ENCODE peak calls at places on chromosomes 11 and 22, in six cellular contexts. One of them, this sample, is unnamed.

GRCh38 chr11:121489823-121490222 is 37.1 kb upstream of the SORL1-AS1 start:
- DNase-seq in AG04450: no peak
- DNase-seq in endothelial cell: no peak
- DNase-seq in NCI-H446 treated with DMSO at 0.1 percent for 48 hours: no peak
- DNase-seq in nephron progenitor cell: no peak
- DNase-seq in endodermal cell: no peak
- DNase-seq in this sample: no peak

GRCh38 chr11:76071090-76071489 is 135.2 kb downstream of the WNT11 start:
- DNase-seq in endothelial cell: no peak
- DNase-seq in endodermal cell: no peak
- DNase-seq in NCI-H446 treated with DMSO at 0.1 percent for 48 hours: no peak
- DNase-seq in AG04450: no peak
- DNase-seq in nephron progenitor cell: no peak
- DNase-seq in this sample: no peak

GRCh38 chr11:134283461-134284230 is 7.5 kb downstream of the GLB1L3 start:
- DNase-seq in endodermal cell: no peak
- DNase-seq in nephron progenitor cell: no peak
- DNase-seq in endothelial cell: no peak
- DNase-seq in NCI-H446 treated with DMSO at 0.1 percent for 48 hours: no peak
- DNase-seq in AG04450: no peak
- DNase-seq in this sample: no peak

GRCh38 chr11:20259506-20259905 is 99.2 kb upstream of the DBX1 start:
- DNase-seq in NCI-H446 treated with DMSO at 0.1 percent for 48 hours: no peak
- DNase-seq in endodermal cell: no peak
- DNase-seq in AG04450: no peak
- DNase-seq in endothelial cell: no peak
- DNase-seq in nephron progenitor cell: no peak
- DNase-seq in this sample: no peak

GRCh38 chr11:79047356-79047755 is 393.5 kb downstream of the TENM4 start:
- DNase-seq in endodermal cell: no peak
- DNase-seq in nephron progenitor cell: no peak
- DNase-seq in NCI-H446 treated with DMSO at 0.1 percent for 48 hours: no peak
- DNase-seq in AG04450: no peak
- DNase-seq in endothelial cell: no peak
- DNase-seq in this sample: no peak

GRCh38 chr11:120133216-120134105 is 4.5 kb downstream of the TRIM29 start:
- DNase-seq in NCI-H446 treated with DMSO at 0.1 percent for 48 hours: no peak
- DNase-seq in endothelial cell: no peak
- DNase-seq in nephron progenitor cell: no peak
- DNase-seq in endodermal cell: no peak
- DNase-seq in AG04450: no peak
- DNase-seq in this sample: no peak

GRCh38 chr11:20477418-20478090 is 90.0 kb downstream of the PRMT3 start:
- DNase-seq in endothelial cell: no peak
- DNase-seq in endodermal cell: no peak
- DNase-seq in NCI-H446 treated with DMSO at 0.1 percent for 48 hours: no peak
- DNase-seq in AG04450: no peak
- DNase-seq in nephron progenitor cell: no peak
- DNase-seq in this sample: no peak

GRCh38 chr11:118438314-118438931 is 2.1 kb downstream of the KMT2A start:
- DNase-seq in AG04450: peak
- DNase-seq in endothelial cell: peak
- DNase-seq in endodermal cell: peak
- DNase-seq in NCI-H446 treated with DMSO at 0.1 percent for 48 hours: peak
- DNase-seq in nephron progenitor cell: peak
- DNase-seq in this sample: peak

GRCh38 chr11:124943242-124943641 is 7.4 kb upstream of the HEPACAM start:
- DNase-seq in endothelial cell: no peak
- DNase-seq in endodermal cell: no peak
- DNase-seq in NCI-H446 treated with DMSO at 0.1 percent for 48 hours: no peak
- DNase-seq in nephron progenitor cell: no peak
- DNase-seq in AG04450: no peak
- DNase-seq in this sample: no peak

GRCh38 chr11:69308936-69309799 is 15.2 kb downstream of the MYEOV start:
- DNase-seq in endothelial cell: no peak
- DNase-seq in AG04450: no peak
- DNase-seq in nephron progenitor cell: no peak
- DNase-seq in NCI-H446 treated with DMSO at 0.1 percent for 48 hours: no peak
- DNase-seq in endodermal cell: peak
- DNase-seq in this sample: no peak

GRCh38 chr11:113637636-113638035 is 68.5 kb downstream of the TMPRSS5 start:
- DNase-seq in endodermal cell: peak
- DNase-seq in nephron progenitor cell: no peak
- DNase-seq in endothelial cell: no peak
- DNase-seq in NCI-H446 treated with DMSO at 0.1 percent for 48 hours: no peak
- DNase-seq in AG04450: no peak
- DNase-seq in this sample: no peak

GRCh38 chr11:65625628-65626342 is 10.2 kb downstream of the PCNX3 start:
- DNase-seq in endothelial cell: peak
- DNase-seq in endodermal cell: peak
- DNase-seq in nephron progenitor cell: peak
- DNase-seq in AG04450: no peak
- DNase-seq in NCI-H446 treated with DMSO at 0.1 percent for 48 hours: no peak
- DNase-seq in this sample: peak

GRCh38 chr22:44917372-44918165 is 92.2 kb downstream of the PHF21B start:
- DNase-seq in AG04450: no peak
- DNase-seq in endodermal cell: peak
- DNase-seq in nephron progenitor cell: no peak
- DNase-seq in NCI-H446 treated with DMSO at 0.1 percent for 48 hours: no peak
- DNase-seq in endothelial cell: no peak
- DNase-seq in this sample: no peak

GRCh38 chr11:47171856-47172255 is 4.8 kb downstream of the ARFGAP2 start:
- DNase-seq in AG04450: no peak
- DNase-seq in NCI-H446 treated with DMSO at 0.1 percent for 48 hours: no peak
- DNase-seq in endodermal cell: no peak
- DNase-seq in nephron progenitor cell: no peak
- DNase-seq in endothelial cell: no peak
- DNase-seq in this sample: peak

GRCh38 chr11:103358251-103358650 is 249.0 kb downstream of the DYNC2H1 start:
- DNase-seq in nephron progenitor cell: no peak
- DNase-seq in AG04450: no peak
- DNase-seq in endodermal cell: no peak
- DNase-seq in endothelial cell: no peak
- DNase-seq in NCI-H446 treated with DMSO at 0.1 percent for 48 hours: no peak
- DNase-seq in this sample: no peak

GRCh38 chr11:61195710-61196109 is 7.6 kb upstream of the PGA3 start:
- DNase-seq in NCI-H446 treated with DMSO at 0.1 percent for 48 hours: no peak
- DNase-seq in nephron progenitor cell: peak
- DNase-seq in AG04450: no peak
- DNase-seq in endodermal cell: no peak
- DNase-seq in endothelial cell: no peak
- DNase-seq in this sample: no peak

GRCh38 chr11:10514210-10514609 is 26.8 kb downstream of the RNF141 start:
- DNase-seq in AG04450: no peak
- DNase-seq in NCI-H446 treated with DMSO at 0.1 percent for 48 hours: no peak
- DNase-seq in endothelial cell: no peak
- DNase-seq in endodermal cell: no peak
- DNase-seq in nephron progenitor cell: no peak
- DNase-seq in this sample: no peak

GRCh38 chr11:66849501-66850234 is 6.4 kb downstream of the RCE1 start:
- DNase-seq in endodermal cell: peak
- DNase-seq in NCI-H446 treated with DMSO at 0.1 percent for 48 hours: no peak
- DNase-seq in endothelial cell: no peak
- DNase-seq in nephron progenitor cell: no peak
- DNase-seq in AG04450: no peak
- DNase-seq in this sample: no peak

GRCh38 chr11:17473071-17473744 is 3.4 kb downstream of the ABCC8 start:
- DNase-seq in NCI-H446 treated with DMSO at 0.1 percent for 48 hours: no peak
- DNase-seq in endodermal cell: peak
- DNase-seq in AG04450: no peak
- DNase-seq in nephron progenitor cell: peak
- DNase-seq in endothelial cell: peak
- DNase-seq in this sample: peak

GRCh38 chr11:95485115-95485900 is 254.3 kb upstream of the SESN3 start:
- DNase-seq in NCI-H446 treated with DMSO at 0.1 percent for 48 hours: no peak
- DNase-seq in AG04450: no peak
- DNase-seq in endothelial cell: no peak
- DNase-seq in nephron progenitor cell: no peak
- DNase-seq in endodermal cell: no peak
- DNase-seq in this sample: no peak

GRCh38 chr22:19723165-19723989 is at the start of gene GP1BB:
- DNase-seq in AG04450: no peak
- DNase-seq in endodermal cell: peak
- DNase-seq in NCI-H446 treated with DMSO at 0.1 percent for 48 hours: no peak
- DNase-seq in endothelial cell: peak
- DNase-seq in nephron progenitor cell: peak
- DNase-seq in this sample: no peak

GRCh38 chr11:50412832-50413231 is 380.2 kb downstream of the OR4C45 start:
- DNase-seq in endodermal cell: no peak
- DNase-seq in nephron progenitor cell: no peak
- DNase-seq in AG04450: no peak
- DNase-seq in NCI-H446 treated with DMSO at 0.1 percent for 48 hours: no peak
- DNase-seq in endothelial cell: no peak
- DNase-seq in this sample: peak

GRCh38 chr11:58068640-58069039 is 37.9 kb downstream of the OR6Q1 start:
- DNase-seq in endodermal cell: no peak
- DNase-seq in NCI-H446 treated with DMSO at 0.1 percent for 48 hours: no peak
- DNase-seq in AG04450: no peak
- DNase-seq in endothelial cell: no peak
- DNase-seq in nephron progenitor cell: no peak
- DNase-seq in this sample: no peak

GRCh38 chr11:85766801-85767200 is 44.1 kb downstream of the SYTL2 start:
- DNase-seq in NCI-H446 treated with DMSO at 0.1 percent for 48 hours: no peak
- DNase-seq in endothelial cell: no peak
- DNase-seq in AG04450: no peak
- DNase-seq in nephron progenitor cell: no peak
- DNase-seq in endodermal cell: no peak
- DNase-seq in this sample: no peak

GRCh38 chr11:62004473-62004872 is 37.0 kb upstream of the FTH1 start:
- DNase-seq in AG04450: peak
- DNase-seq in nephron progenitor cell: no peak
- DNase-seq in endothelial cell: no peak
- DNase-seq in endodermal cell: no peak
- DNase-seq in NCI-H446 treated with DMSO at 0.1 percent for 48 hours: no peak
- DNase-seq in this sample: no peak

This sample was measured in D341Med.